ENCODE peak calls at places on chromosomes 13 and 19, in nine cellular contexts. K is CD8-positive, alpha-beta T cell; S is tibial nerve; L is adrenal gland; N is Peyer's patch; G is heart right ventricle; E is endodermal cell; I is body of pancreas; Q is esophagus squamous epithelium. C is an unnamed sample. For H3K4me1, the result is how much of the 10 kb centered on the place peaks cover.

GRCh38 chr19:49637865-49638350 is 2.0 kb downstream of the RRAS start:
- DNase-seq in K (no peak), S (peak), L (peak), N (no peak), G (peak), E (peak), I (peak), Q (no peak), C (no peak)

GRCh38 chr19:19185853-19186728 is 5.9 kb downstream of the BORCS8 start:
- DNase-seq in K (peak), S (no peak), L (peak), N (no peak), G (no peak), E (peak), I (peak), Q (no peak), C (peak)

GRCh38 chr19:35756373-35757230 is at the start of gene HSPB6:
- DNase-seq in K (no peak), S (peak), L (peak), N (no peak), G (peak), E (peak), I (peak), Q (no peak), C (no peak)

GRCh38 chr19:16293133-16294085 is 31.2 kb upstream of the KLF2 start:
- DNase-seq in K (no peak), S (peak), L (peak), N (no peak), G (peak), E (no peak), I (peak), Q (no peak), C (no peak)

GRCh38 chr13:112728375-112729126 is 38.7 kb downstream of the ATP11A start:
- DNase-seq in K (no peak), S (no peak), L (no peak), N (no peak), G (no peak), E (peak), I (no peak), Q (no peak), C (no peak)

GRCh38 chr19:14536926-14537692 is 7.7 kb downstream of the TECR start:
- DNase-seq in K (no peak), S (no peak), L (peak), N (no peak), G (peak), E (peak), I (peak), Q (no peak), C (peak)

GRCh38 chr19:47483800-47484690 is at the start of gene KPTN:
- DNase-seq in K (peak), S (peak), L (peak), N (peak), G (peak), E (peak), I (peak), Q (peak), C (peak)

GRCh38 chr13:20980420-20980819 is 77.9 kb upstream of the XPO4 start:
- DNase-seq in K (no peak), S (no peak), L (no peak), N (no peak), G (no peak), E (no peak), I (no peak), Q (no peak), C (no peak)

GRCh38 chr19:3507371-3508120 is 1.4 kb downstream of the FZR1 start:
- DNase-seq in K (peak), S (no peak), L (peak), N (no peak), G (no peak), E (peak), I (peak), Q (no peak), C (peak)

GRCh38 chr19:35767288-35768081 is 7.9 kb upstream of the ARHGAP33 start:
- DNase-seq in K (no peak), S (no peak), L (peak), N (no peak), G (no peak), E (peak), I (peak), Q (no peak), C (no peak)

GRCh38 chr13:27012482-27013197 is 159.0 kb downstream of the USP12 start:
- DNase-seq in K (no peak), S (no peak), L (peak), N (no peak), G (no peak), E (peak), I (no peak), Q (no peak), C (no peak)

GRCh38 chr19:52369463-52370340 is at the start of gene ZNF880:
- DNase-seq in K (peak), S (peak), L (peak), N (peak), G (peak), E (peak), I (peak), Q (peak), C (peak)

GRCh38 chr19:54133312-54133956 is 4.1 kb upstream of the CNOT3 start:
- DNase-seq in K (no peak), S (no peak), L (peak), N (no peak), G (no peak), E (peak), I (no peak), Q (peak), C (peak)

GRCh38 chr13:49298903-49299605 is 51.3 kb downstream of the CDADC1 start:
- DNase-seq in K (no peak), S (no peak), L (no peak), N (no peak), G (no peak), E (no peak), I (no peak), Q (no peak), C (no peak)

GRCh38 chr13:30907167-30907761 is 1.2 kb downstream of the MEDAG start:
- DNase-seq in K (no peak), S (no peak), L (no peak), N (no peak), G (no peak), E (no peak), I (no peak), Q (no peak), C (no peak)

GRCh38 chr19:30649934-30650614 is 277.9 kb downstream of the ZNF536 start:
- DNase-seq in K (no peak), S (peak), L (peak), N (no peak), G (no peak), E (peak), I (peak), Q (no peak), C (no peak)

GRCh38 chr13:27159806-27160563 is 11.6 kb downstream of the USP12 start:
- DNase-seq in K (no peak), S (no peak), L (no peak), N (no peak), G (no peak), E (no peak), I (no peak), Q (no peak), C (no peak)

GRCh38 chr13:76516013-76516412 is 370.2 kb downstream of the KCTD12 start:
- DNase-seq in K (no peak), S (no peak), L (no peak), N (no peak), G (no peak), E (no peak), I (no peak), Q (no peak), C (no peak)

GRCh38 chr13:34254366-34254765 is 436.4 kb downstream of the RFC3 start:
- DNase-seq in K (no peak), S (no peak), L (no peak), N (no peak), G (no peak), E (no peak), I (no peak), Q (no peak), C (no peak)

GRCh38 chr13:49040872-49041271 is 65.2 kb downstream of the FNDC3A start:
- DNase-seq in K (no peak), S (no peak), L (no peak), N (no peak), G (no peak), E (no peak), I (no peak), Q (no peak), C (no peak)

GRCh38 chr13:113849981-113850721 is 13.7 kb downstream of the GAS6 start:
- DNase-seq in K (no peak), S (no peak), L (peak), N (no peak), G (no peak), E (peak), I (no peak), Q (no peak), C (no peak)
- H3K4me1 ChIP-seq in K (under half), S (under half), L (under half), N (under half), G (half or more), E (under half), I (under half), Q (half or more), C (under half)

GRCh38 chr19:17467471-17468301 is 2.6 kb upstream of the SLC27A1 start:
- DNase-seq in K (no peak), S (no peak), L (no peak), N (no peak), G (no peak), E (no peak), I (no peak), Q (no peak), C (no peak)
- H3K27ac ChIP-seq in K (no peak), S (peak), L (peak), N (no peak), G (peak), E (no peak), I (no peak), Q (peak), C (no peak)

GRCh38 chr13:28659611-28659970 is 661 bp downstream of the POMP start:
- DNase-seq in K (no peak), S (no peak), L (no peak), N (no peak), G (no peak), E (no peak), I (no peak), Q (no peak), C (peak)
- H3K4me1 ChIP-seq in K (under half), S (under half), L (under half), N (under half), G (half or more), E (under half), I (under half), Q (half or more), C (under half)

GRCh38 chr13:66224644-66225043 is 1005.5 kb downstream of the PCDH9 start:
- DNase-seq in K (no peak), S (no peak), L (no peak), N (no peak), G (no peak), E (peak), I (no peak), Q (no peak), C (no peak)
- H3K27ac ChIP-seq in K (no peak), S (no peak), L (no peak), N (no peak), G (no peak), E (peak), I (no peak), Q (no peak), C (no peak)

GRCh38 chr19:17947815-17948473 is 15.1 kb downstream of the CCDC124 start:
- DNase-seq in K (peak), S (peak), L (peak), N (peak), G (peak), E (peak), I (peak), Q (peak), C (peak)

GRCh38 chr19:17949956-17950309 is 17.0 kb upstream of the KCNN1 start:
- DNase-seq in K (no peak), S (no peak), L (no peak), N (no peak), G (no peak), E (peak), I (no peak), Q (no peak), C (peak)

GRCh38 chr19:17946965-17947784 is 14.4 kb downstream of the CCDC124 start:
- DNase-seq in K (no peak), S (no peak), L (no peak), N (peak), G (no peak), E (no peak), I (peak), Q (no peak), C (peak)

GRCh38 chr19:17948967-17949930 is 16.4 kb downstream of the CCDC124 start:
- DNase-seq in K (no peak), S (no peak), L (no peak), N (no peak), G (no peak), E (peak), I (no peak), Q (no peak), C (no peak)

DNA sequence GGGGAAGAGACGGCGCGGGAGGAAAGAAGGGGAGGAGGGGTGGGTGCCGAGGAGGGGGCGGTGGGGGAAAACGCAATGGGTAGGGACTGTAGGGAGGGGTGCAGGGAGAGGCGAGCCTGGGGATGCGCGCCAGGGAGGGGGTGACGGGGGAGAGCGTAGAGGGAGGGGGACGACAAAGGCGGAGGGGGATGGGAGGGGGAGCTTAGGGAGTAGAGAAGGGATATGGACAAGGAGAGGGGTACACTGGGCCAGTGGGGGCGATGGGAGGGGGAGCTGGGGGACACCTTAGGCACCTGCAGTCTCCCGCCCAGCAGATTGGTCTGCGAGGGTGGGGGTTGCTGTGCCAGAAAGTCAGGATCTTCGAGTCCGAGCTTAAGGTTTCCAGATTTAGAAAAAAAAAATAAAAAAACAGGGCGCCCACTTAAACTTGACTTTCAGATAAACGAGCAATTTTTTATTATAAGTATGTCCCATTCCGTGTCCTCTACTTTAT is 15.7 kb downstream of the CCDC124 start:
- DNase-seq in K (no peak), S (no peak), L (no peak), N (no peak), G (no peak), E (no peak), I (no peak), Q (no peak), C (no peak)
- H3K4me1 ChIP-seq in K (half or more), S (under half), L (under half), N (under half), G (under half), E (under half), I (half or more), Q (half or more), C (half or more)

C was measured in CD4-positive, alpha-beta memory T cell.